ENCODE peak calls at places on chromosomes 2 and 18, in ten cellular contexts. Y is neural crest cell, B is AG04450, R is RWPE1, F is HFFc6, X is mammary epithelial cell, T is A549, V is lower lobe of right lung, D is chondrocyte, Z is cardiac fibroblast. C is an unnamed sample.

GRCh38 chr2:230797515-230798495 is 66.9 kb upstream of the ITM2C start:
- DNase-seq in T (no peak), R (no peak), D (no peak), Z (peak), X (no peak), B (no peak), F (no peak), Y (no peak), V (no peak), C (peak)

GRCh38 chr18:13800505-13801259 is 23.3 kb upstream of the MC5R start:
- DNase-seq in R (peak), D (no peak), Z (peak), F (no peak), Y (peak), B (no peak), X (peak), T (peak), V (peak), C (peak)

GRCh38 chr2:237282568-237283128 is 131.3 kb downstream of the COL6A3 start:
- DNase-seq in B (no peak), Z (peak), F (peak), Y (no peak), R (no peak), X (no peak), V (no peak), T (no peak), D (no peak), C (peak)

GRCh38 chr2:221501210-221501882 is 70.8 kb downstream of the EPHA4 start:
- DNase-seq in X (no peak), F (peak), Y (no peak), T (no peak), R (no peak), D (no peak), V (no peak), Z (peak), B (no peak), C (peak)

GRCh38 chr2:239322414-239323086 is 78.3 kb downstream of the HDAC4 start:
- DNase-seq in D (no peak), B (no peak), F (peak), X (no peak), Z (peak), V (no peak), R (peak), T (no peak), Y (no peak), C (no peak)

GRCh38 chr2:233247744-233248143 is 3.7 kb upstream of the ATG16L1 start:
- DNase-seq in R (peak), X (peak), D (no peak), T (peak), Y (no peak), V (no peak), Z (peak), B (no peak), F (peak), C (peak)

GRCh38 chr2:168700615-168701245 is 101.7 kb upstream of the NOSTRIN start:
- DNase-seq in D (no peak), Z (peak), B (no peak), F (no peak), V (no peak), T (no peak), Y (no peak), R (no peak), X (peak), C (peak)

GRCh38 chr2:29443627-29444026 is 328.4 kb downstream of the CLIP4 start:
- DNase-seq in F (peak), B (no peak), R (peak), X (peak), T (no peak), D (no peak), Y (no peak), Z (no peak), V (no peak), C (peak)

GRCh38 chr2:168948621-168949212 is 47.6 kb downstream of the G6PC2 start:
- DNase-seq in Z (peak), F (no peak), T (peak), B (no peak), R (peak), Y (no peak), V (no peak), X (no peak), D (no peak), C (peak)

GRCh38 chr2:185857676-185858075 is 119.1 kb downstream of the FSIP2 start:
- DNase-seq in R (no peak), Z (peak), X (peak), B (no peak), Y (no peak), V (no peak), D (no peak), F (no peak), T (no peak), C (peak)

GRCh38 chr2:171807130-171807529 is 86.9 kb downstream of the SLC25A12 start:
- DNase-seq in B (no peak), V (no peak), X (peak), D (no peak), R (peak), Y (no peak), F (no peak), Z (no peak), T (no peak), C (peak)

GRCh38 chr2:15173506-15173905 is 387.6 kb downstream of the NBAS start:
- DNase-seq in F (no peak), V (no peak), B (no peak), R (no peak), T (no peak), D (no peak), Y (no peak), X (no peak), Z (no peak), C (no peak)

GRCh38 chr2:70044290-70045040 is 42.8 kb upstream of the PCBP1 start:
- DNase-seq in D (no peak), R (no peak), T (no peak), X (no peak), F (no peak), B (no peak), V (no peak), Z (no peak), Y (no peak), C (peak)

GRCh38 chr2:66445781-66446177 is 10.9 kb downstream of the MEIS1 start:
- DNase-seq in T (no peak), Z (peak), D (no peak), Y (no peak), F (no peak), X (no peak), V (peak), B (no peak), R (no peak), C (peak)
- TF ChIP-seq CTCF in T (no peak), Z (no peak), D (peak), Y (peak), F (peak), X (no peak), V (no peak), B (no peak), R (no peak), C (no peak)

DNA sequence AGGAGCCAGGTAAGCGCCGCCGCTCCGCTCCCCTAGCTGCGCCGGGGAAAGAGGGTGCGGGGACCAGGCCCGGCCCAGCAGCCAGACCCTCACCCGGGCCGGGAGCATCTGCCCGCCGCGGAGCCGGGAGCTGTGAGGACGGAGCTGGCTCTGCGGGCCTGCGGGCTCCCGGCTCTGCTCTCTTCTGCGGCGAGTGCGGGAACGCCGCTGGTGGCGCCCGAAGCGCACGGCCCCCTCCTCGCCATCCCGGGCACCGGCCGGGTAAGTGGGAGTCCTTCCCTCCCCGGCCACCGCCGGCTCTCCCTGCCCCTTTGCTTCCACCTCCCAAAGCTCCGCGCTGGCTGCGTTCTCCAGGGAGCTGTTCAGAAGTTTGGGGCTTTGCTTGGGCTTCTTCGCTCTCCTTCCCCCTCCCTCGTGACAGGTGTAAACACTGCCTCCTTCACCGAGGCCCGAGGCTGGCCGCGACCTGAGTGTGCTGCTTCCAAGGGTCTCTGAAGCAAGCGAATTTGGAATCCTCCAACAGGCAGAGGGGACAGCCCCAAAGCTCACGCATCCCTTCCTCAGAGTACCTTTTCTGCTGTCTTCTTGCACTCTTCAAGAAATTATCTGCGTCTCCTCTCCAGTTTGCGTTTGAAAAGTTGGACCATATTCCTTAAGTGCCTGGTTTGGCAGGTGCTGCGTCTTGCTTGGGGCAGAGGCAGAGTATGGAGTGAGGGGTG is 635 bp downstream of the AFTPH start:
- DNase-seq in D (peak), Z (no peak), Y (peak), R (peak), F (no peak), X (peak), T (peak), B (no peak), V (no peak), C (peak)
- TF ChIP-seq CTCF in D (no peak), Z (no peak), Y (no peak), R (no peak), F (peak), X (no peak), T (no peak), B (no peak), V (no peak), C (no peak)

DNA sequence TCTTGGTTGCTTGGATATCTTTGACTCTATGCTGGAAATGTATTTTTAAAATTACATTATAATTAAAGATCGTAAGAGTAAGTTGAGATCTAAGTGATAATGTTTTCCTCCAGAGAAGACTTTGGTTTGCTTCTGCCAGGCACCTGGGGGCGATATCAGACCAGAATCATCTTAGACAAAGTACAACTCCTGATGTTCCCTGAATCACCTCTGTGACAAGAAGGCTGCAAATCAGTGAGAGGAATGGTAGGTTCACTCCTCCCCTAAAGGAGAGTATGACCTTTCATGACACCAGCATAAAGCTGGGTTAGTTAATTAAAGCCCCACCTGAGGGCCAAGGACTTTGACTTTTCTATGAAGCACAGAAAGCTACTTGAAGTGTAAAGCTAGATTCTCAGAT is 114.4 kb upstream of the DTNA start:
- DNase-seq in D (no peak), F (peak), Z (peak), X (peak), B (peak), T (no peak), Y (no peak), V (no peak), R (no peak), C (peak)
- TF ChIP-seq CTCF in D (peak), F (no peak), Z (peak), X (peak), B (peak), T (peak), Y (peak), V (peak), R (no peak), C (peak)

DNA sequence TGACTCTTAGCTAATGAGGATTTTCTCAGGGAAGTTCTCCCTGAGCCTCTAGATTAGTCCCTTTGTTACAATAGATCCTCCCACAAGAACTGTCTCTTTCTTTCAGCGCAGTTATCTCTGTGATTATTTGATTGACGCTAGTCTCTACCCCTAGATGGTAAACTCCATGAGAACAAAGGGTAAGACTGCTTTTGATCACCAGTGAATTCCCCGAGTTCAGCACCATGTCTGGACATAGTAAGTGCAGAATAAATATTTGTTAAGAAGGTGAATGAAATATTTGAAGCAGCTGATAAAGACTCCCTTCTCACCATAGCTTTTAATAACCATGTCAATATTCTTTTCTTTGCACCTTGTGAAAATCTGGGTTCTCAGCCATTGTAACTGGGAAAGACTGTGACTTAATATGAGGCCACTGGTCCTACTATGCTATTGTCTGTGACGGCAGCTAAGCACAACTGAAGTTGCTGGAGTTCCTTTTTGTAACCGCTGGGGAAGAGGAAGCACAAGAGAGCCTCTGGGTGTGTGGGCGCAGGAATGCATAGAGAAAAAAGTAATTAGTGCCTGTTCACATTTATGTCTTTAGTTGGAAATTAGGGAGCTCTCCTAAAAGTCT is 214.7 kb downstream of the TGIF1 start:
- DNase-seq in V (peak), D (no peak), B (no peak), F (no peak), Z (no peak), X (no peak), R (no peak), T (no peak), Y (peak), C (peak)
- TF ChIP-seq CTCF in V (no peak), D (peak), B (no peak), F (peak), Z (no peak), X (peak), R (no peak), T (no peak), Y (peak), C (peak)

DNA sequence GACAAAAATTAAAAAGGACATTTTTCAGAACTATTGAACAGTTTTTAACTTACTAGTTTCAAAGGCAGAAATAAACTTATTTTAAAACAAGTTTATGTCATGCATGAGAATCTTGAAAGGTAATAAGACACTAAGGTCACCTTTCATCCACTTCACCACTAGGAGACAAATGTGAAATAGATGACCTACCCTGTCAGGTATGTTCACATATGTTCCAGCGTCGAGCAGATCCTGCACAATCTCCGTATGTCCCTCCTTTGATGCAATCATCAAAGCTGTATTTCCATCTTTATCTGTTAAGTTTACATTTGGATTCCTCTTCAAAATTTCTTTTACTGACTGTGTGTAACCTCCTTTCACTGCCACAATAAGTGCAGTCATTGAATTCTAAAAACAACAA is 34.7 kb downstream of the KIDINS220 start:
- DNase-seq in B (no peak), Y (no peak), D (no peak), X (no peak), R (no peak), Z (no peak), V (no peak), T (no peak), F (no peak), C (no peak)
- TF ChIP-seq CTCF in B (no peak), Y (peak), D (no peak), X (no peak), R (no peak), Z (no peak), V (no peak), T (no peak), F (peak), C (no peak)

DNA sequence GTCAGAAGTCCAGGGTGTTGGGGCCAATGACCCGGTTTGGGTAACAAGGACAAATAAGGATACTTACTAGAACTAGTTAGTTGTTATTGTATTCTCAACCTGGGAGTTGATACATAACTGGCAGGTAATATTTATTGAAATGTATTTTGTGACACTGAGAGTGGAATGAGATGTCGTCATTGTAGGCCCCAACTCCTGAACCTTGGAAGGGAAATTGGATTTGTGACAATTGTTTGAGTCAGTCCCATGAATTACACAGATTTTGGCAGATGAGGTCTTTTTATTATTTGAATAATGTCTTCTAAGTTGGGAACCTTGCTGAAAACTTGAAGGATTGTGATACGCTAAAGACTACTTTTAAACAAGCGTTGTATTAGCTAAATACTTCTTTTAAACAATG is 5.1 kb downstream of the TIMM21 start:
- DNase-seq in R (no peak), T (no peak), X (no peak), D (no peak), B (no peak), V (no peak), Z (peak), F (no peak), Y (no peak), C (no peak)
- TF ChIP-seq CTCF in R (no peak), T (no peak), X (no peak), D (no peak), B (no peak), V (no peak), Z (no peak), F (no peak), Y (no peak), C (no peak)

GRCh38 chr18:7565677-7566076 is 1.4 kb upstream of the PTPRM start:
- DNase-seq in V (no peak), X (no peak), Y (no peak), B (no peak), F (no peak), D (no peak), Z (no peak), R (no peak), T (no peak), C (no peak)

GRCh38 chr18:7566587-7567486 is at the start of gene PTPRM:
- DNase-seq in B (no peak), X (peak), V (peak), Y (peak), F (peak), Z (peak), R (peak), T (peak), D (peak), C (peak)

GRCh38 chr18:7566244-7566586 is 901 bp upstream of the PTPRM start:
- DNase-seq in Y (no peak), T (no peak), B (no peak), Z (no peak), X (no peak), V (no peak), R (no peak), D (no peak), F (no peak), C (no peak)

GRCh38 chr18:7568426-7568825 is 1.3 kb downstream of the PTPRM start:
- DNase-seq in D (peak), X (no peak), B (no peak), F (no peak), Y (peak), Z (peak), T (no peak), V (peak), R (no peak), C (peak)

DNA sequence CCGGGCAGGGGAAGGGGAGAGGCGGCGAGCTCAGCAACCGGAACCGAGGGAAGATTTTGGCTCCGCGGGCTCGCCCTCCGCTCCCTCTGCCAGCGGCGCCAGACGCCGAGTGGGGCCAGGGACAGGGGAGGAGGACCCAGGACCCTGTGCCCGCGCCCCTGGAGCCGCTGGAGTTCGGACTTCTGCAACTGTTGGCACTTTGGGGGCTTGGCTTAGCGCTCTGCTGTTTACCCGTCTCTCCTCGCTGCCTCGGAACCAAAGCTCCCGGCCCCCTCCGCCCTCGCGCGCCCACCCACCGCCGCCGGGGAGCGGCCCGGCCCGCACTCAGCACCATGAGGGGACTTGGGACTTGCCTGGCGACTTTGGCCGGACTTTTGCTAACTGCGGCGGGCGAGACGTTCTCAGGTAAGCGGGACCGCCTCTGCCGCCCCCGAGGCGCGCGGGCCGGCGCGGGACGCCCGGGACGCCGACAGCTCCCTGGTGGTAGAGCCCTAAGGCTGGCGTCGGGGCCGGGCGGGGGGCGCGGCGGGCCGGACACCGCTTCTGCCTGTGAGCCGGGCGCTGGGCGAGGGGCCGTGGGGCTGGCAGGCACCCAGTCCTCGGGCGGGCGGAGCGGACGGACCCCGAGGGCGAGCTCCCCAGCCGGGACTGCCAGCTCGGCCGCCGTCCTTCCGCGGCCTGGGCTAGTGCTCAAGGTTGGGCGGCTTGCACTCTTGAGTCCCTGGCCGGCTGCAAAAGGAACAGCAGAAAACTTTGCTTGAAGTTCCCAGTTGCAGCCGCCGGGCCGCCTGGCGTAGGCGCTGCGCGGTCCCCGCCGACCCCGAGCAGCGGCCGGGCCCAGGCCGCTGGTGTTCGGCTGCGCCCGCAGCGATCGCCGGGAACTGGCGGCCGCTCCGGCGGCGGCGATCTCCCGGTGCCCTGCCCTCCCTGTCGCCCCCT is 640 bp downstream of the PTPRM start:
- DNase-seq in B (no peak), X (peak), T (no peak), V (peak), D (peak), R (peak), Y (peak), Z (peak), F (peak), C (peak)
- TF ChIP-seq CTCF in B (no peak), X (no peak), T (no peak), V (no peak), D (no peak), R (no peak), Y (no peak), Z (no peak), F (no peak), C (no peak)

GRCh38 chr2:45578056-45578843 is 32.8 kb downstream of the SRBD1 start:
- DNase-seq in X (no peak), Y (no peak), B (no peak), R (no peak), T (peak), D (no peak), Z (peak), F (peak), V (peak), C (peak)
- TF ChIP-seq CTCF in X (peak), Y (peak), B (peak), R (no peak), T (peak), D (peak), Z (peak), F (peak), V (peak), C (peak)